ENCODE peak calls at places on chromosomes 4 and X, in four cellular contexts. P is lower lobe of right lung, R is HepG2, E is upper lobe of left lung. T is an unnamed sample. For H3K36me3, the result is how much of the 10 kb centered on the place peaks cover.

GRCh38 chrX:140916891-140917290 is 85.5 kb upstream of the SPANXB1 start:
- ATAC-seq in R (no peak), E (no peak), P (no peak), T (no peak)

GRCh38 chrX:110420771-110421498 is 62.3 kb downstream of the RTL9 start:
- ATAC-seq in E (no peak), P (no peak), R (peak), T (no peak)

GRCh38 chr4:74480267-74480666 is 35.3 kb downstream of the AREG start:
- ATAC-seq in R (no peak), E (no peak), P (no peak), T (no peak)

GRCh38 chrX:154484255-154485149 is 1.9 kb downstream of the UBL4A start:
- ATAC-seq in E (no peak), R (no peak), P (no peak), T (no peak)

GRCh38 chrX:46628406-46629371 is 55.1 kb downstream of the CHST7 start:
- ATAC-seq in R (no peak), E (peak), P (peak), T (peak)

GRCh38 chr4:185863946-185864345 is 52.0 kb upstream of the SORBS2 start:
- ATAC-seq in R (no peak), E (no peak), P (no peak), T (no peak)

GRCh38 chrX:38095971-38096529 is 89.7 kb downstream of the SYTL5 start:
- ATAC-seq in P (no peak), R (no peak), E (no peak), T (no peak)

GRCh38 chr4:186416451-186417060 is 138.8 kb downstream of the MTNR1A start:
- ATAC-seq in R (no peak), E (no peak), P (no peak), T (no peak)

GRCh38 chrX:120755066-120755846 is 120.4 kb downstream of the CT47B1 start:
- ATAC-seq in P (no peak), R (peak), E (no peak), T (no peak)

GRCh38 chrX:40380649-40381488 is 199.9 kb upstream of the ATP6AP2 start:
- ATAC-seq in E (no peak), P (no peak), R (no peak), T (no peak)

GRCh38 chr4:107392951-107393350 is 327.1 kb downstream of the PAPSS1 start:
- ATAC-seq in E (no peak), P (peak), R (no peak), T (peak)

GRCh38 chr4:73599182-73599581 is 21.1 kb downstream of the RASSF6 start:
- ATAC-seq in E (no peak), R (peak), P (no peak), T (no peak)

GRCh38 chr4:112297495-112297894 is 326 bp downstream of the ALPK1 start:
- ATAC-seq in P (peak), E (no peak), R (no peak), T (peak)

GRCh38 chrX:12973561-12974216 is 1.2 kb upstream of the TMSB4X start:
- ATAC-seq in P (no peak), E (no peak), R (no peak), T (no peak)

GRCh38 chrX:3262906-3263305 is 83.5 kb downstream of the MXRA5 start:
- ATAC-seq in P (no peak), E (no peak), R (peak), T (no peak)

GRCh38 chr4:172942840-172943239 is 225.8 kb upstream of the GALNT7 start:
- ATAC-seq in P (no peak), R (no peak), E (no peak), T (no peak)

GRCh38 chr4:48944659-48945290 is 38.2 kb upstream of the OCIAD2 start:
- ATAC-seq in R (no peak), E (no peak), P (no peak), T (no peak)

GRCh38 chrX:38482183-38482582 is 79.2 kb upstream of the TSPAN7 start:
- ATAC-seq in P (no peak), R (no peak), E (no peak), T (no peak)

GRCh38 chr4:1041936-1042330 is 30.5 kb downstream of the FGFRL1 start:
- ATAC-seq in P (no peak), E (no peak), R (no peak), T (no peak)

GRCh38 chrX:129360175-129360574 is 163.1 kb downstream of the SMARCA1 start:
- ATAC-seq in R (peak), P (peak), E (peak), T (no peak)

GRCh38 chr4:25103423-25103822 is 56.8 kb downstream of the SEPSECS start:
- ATAC-seq in P (no peak), R (no peak), E (no peak), T (peak)

GRCh38 chr4:147836807-147837206 is 104.9 kb downstream of the ARHGAP10 start:
- ATAC-seq in E (no peak), R (no peak), P (no peak), T (peak)

GRCh38 chr4:140426610-140427103 is 791 bp downstream of the CLGN start:
- ATAC-seq in E (no peak), P (peak), R (peak), T (no peak)

GRCh38 chr4:15753786-15754185 is 24.3 kb upstream of the CD38 start:
- ATAC-seq in R (no peak), E (peak), P (peak), T (peak)

GRCh38 chrX:20015945-20016617 is 25.2 kb upstream of the BCLAF3 start:
- ATAC-seq in R (no peak), P (no peak), E (no peak), T (no peak)

GRCh38 chr4:85725727-85726170 is 250.8 kb downstream of the ARHGAP24 start:
- ATAC-seq in P (peak), R (no peak), E (peak), T (peak)

GRCh38 chrX:86194758-86195157 is 46.5 kb downstream of the DACH2 start:
- ATAC-seq in E (no peak), P (no peak), R (no peak), T (no peak)

GRCh38 chrX:30493348-30493747 is 84.2 kb downstream of the TASL start:
- ATAC-seq in R (no peak), E (no peak), P (no peak), T (no peak)

GRCh38 chrX:153395613-153396319 is 5.4 kb downstream of the PNMA6E start:
- ATAC-seq in E (no peak), P (no peak), R (no peak), T (no peak)

GRCh38 chr4:147707892-147708672 is 23.8 kb upstream of the ARHGAP10 start:
- ATAC-seq in E (no peak), P (peak), R (peak), T (peak)

GRCh38 chr4:54101190-54102041 is 1.5 kb downstream of the GSX2 start:
- ATAC-seq in P (no peak), R (no peak), E (no peak), T (no peak)

GRCh38 chrX:38102875-38103274 is 96.5 kb downstream of the SYTL5 start:
- ATAC-seq in R (no peak), P (no peak), E (no peak), T (no peak)

GRCh38 chrX:10014462-10015373 is 47.6 kb downstream of the CLDN34 start:
- ATAC-seq in P (peak), R (peak), E (peak), T (peak)

GRCh38 chr4:108117473-108118182 is 51.1 kb downstream of the LEF1 start:
- ATAC-seq in E (no peak), R (peak), P (no peak), T (no peak)

GRCh38 chrX:151363316-151363715 is 33.7 kb upstream of the VMA21 start:
- ATAC-seq in R (no peak), P (no peak), E (no peak), T (no peak)

GRCh38 chr4:60945641-60946040 is 254.5 kb upstream of the ADGRL3 start:
- ATAC-seq in P (no peak), R (no peak), E (no peak), T (no peak)

GRCh38 chr4:153465583-153465921 is 608 bp upstream of the TMEM131L start:
- ATAC-seq in P (peak), E (peak), R (peak), T (peak)
- TF ChIP-seq CTCF in P (peak), E (no peak), R (no peak), T (peak)

DNA sequence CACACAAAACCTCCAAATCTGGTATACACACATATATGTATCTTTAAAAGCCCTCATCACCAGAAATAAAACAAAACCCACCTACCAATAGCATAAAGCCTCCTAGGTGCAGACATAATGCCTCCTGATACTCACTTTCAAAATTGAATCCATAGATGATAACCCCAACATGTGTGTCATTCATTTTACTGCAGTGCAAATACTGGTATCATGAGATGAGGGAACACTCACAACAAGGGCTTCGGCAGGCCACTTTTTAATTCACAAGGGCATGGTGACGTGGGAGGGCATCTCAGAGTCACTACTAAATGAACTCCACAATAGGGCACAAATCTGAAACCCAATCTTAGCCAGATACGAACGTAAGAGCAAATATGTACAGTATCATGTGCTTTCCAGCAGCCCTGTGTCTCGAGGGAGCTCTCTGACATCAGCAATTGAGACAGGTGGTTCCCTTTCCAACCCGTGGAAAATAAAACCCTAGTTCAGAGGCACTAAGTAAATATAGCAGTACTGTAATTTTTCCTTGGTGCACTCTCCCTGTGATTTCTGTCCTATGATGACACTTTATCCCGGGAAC is 14.1 kb upstream of the PPARGC1A start:
- ATAC-seq in R (peak), P (peak), E (peak), T (peak)
- H3K36me3 ChIP-seq in R (under half), P (under half), E (under half), T (under half)

GRCh38 chr4:71553605-71554004 is 214.8 kb downstream of the SLC4A4 start:
- ATAC-seq in P (peak), R (peak), E (no peak), T (no peak)
- TF ChIP-seq CTCF in P (peak), R (peak), E (peak), T (no peak)

GRCh38 chr4:183291070-183291469 is 29.0 kb downstream of the CLDN22 start:
- ATAC-seq in P (no peak), E (no peak), R (no peak), T (no peak)
- H3K36me3 ChIP-seq in P (under half), E (under half), R (half or more), T (under half)

DNA sequence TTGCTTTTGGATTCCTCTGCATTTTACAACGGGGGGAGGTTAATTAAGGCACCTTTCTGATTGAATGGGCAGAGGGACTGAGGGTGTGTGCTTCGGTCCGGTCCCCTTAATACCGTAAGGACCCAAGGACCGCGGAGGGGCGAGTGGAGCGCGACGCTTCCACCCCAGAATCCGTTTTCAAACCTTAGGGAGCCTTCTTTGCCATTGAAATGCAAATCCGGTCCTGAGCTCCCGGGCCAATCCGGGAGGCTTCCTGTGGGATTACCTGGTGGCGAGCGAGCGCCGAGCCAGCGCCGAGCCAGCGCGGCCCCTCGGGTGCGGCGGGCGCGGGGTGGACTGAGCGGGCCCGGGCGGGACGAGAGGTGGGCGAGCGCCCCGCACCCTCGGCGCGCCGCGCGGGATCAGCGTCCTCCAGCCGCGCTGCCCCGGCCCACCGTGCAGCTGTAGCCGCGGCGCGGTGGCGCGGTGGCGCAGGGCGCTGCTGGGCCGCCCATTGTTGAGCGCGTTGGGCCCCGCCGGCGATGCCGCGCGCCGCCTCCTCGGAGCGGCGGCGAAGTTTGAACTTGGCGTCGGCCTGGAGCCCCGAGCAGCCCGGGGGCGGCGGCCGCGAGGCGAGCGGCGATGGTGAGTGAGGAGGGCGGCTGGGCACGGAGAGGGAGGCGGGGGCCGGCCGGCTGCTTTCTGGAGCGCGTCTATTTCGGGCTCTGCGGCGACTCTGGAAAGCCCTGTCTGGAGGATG is 208.7 kb downstream of the SOWAHB start:
- ATAC-seq in E (peak), P (peak), R (peak), T (peak)
- TF ChIP-seq CTCF in E (no peak), P (no peak), R (no peak), T (no peak)

GRCh38 chr4:184423003-184423686 is 51.2 kb downstream of the IRF2 start:
- ATAC-seq in E (no peak), P (no peak), R (no peak), T (no peak)
- H3K36me3 ChIP-seq in E (under half), P (half or more), R (half or more), T (half or more)

GRCh38 chr4:105896461-105896939 is 1.2 kb downstream of the NPNT start:
- ATAC-seq in P (no peak), E (no peak), R (no peak), T (no peak)

GRCh38 chr4:105894570-105895323 is 524 bp upstream of the NPNT start:
- ATAC-seq in E (peak), P (peak), R (peak), T (peak)

GRCh38 chr4:105896984-105897760 is 1.9 kb downstream of the NPNT start:
- ATAC-seq in P (no peak), E (no peak), R (no peak), T (no peak)

GRCh38 chr4:105895324-105895608 is at the start of gene NPNT:
- ATAC-seq in E (peak), R (peak), P (peak), T (peak)

GRCh38 chr4:105895609-105896460 is 564 bp downstream of the NPNT start:
- ATAC-seq in R (peak), P (peak), E (peak), T (peak)
- TF ChIP-seq CTCF in R (peak), P (peak), E (no peak), T (no peak)

GRCh38 chr4:158869001-158869400 is 100.2 kb downstream of the FNIP2 start:
- ATAC-seq in P (no peak), E (no peak), R (no peak), T (no peak)
- H3K36me3 ChIP-seq in P (half or more), E (under half), R (under half), T (under half)